ENCODE peak calls at places on chromosome 11, in six cellular contexts. D is stomach, B is ovary, T is transverse colon, W is tibial nerve, G is sigmoid colon. Z is an unnamed sample.

GRCh38 chr11:1832181-1832988 is 2.4 kb upstream of the SYT8 start:
- DNase-seq in D (peak; percentile 68), B (peak; percentile 62), T (peak; percentile 67), W (no peak), G (no peak), Z (no peak)

GRCh38 chr11:78425436-78425835 is 7.8 kb upstream of the GAB2 start:
- DNase-seq in D (no peak), B (no peak), T (no peak), W (no peak), G (no peak), Z (no peak)

GRCh38 chr11:73564903-73565302 is 33.0 kb downstream of the FAM168A start:
- DNase-seq in D (no peak), B (no peak), T (no peak), W (no peak), G (no peak), Z (no peak)

GRCh38 chr11:92276773-92277172 is 52.2 kb downstream of the FAT3 start:
- DNase-seq in D (no peak), B (no peak), T (no peak), W (no peak), G (no peak), Z (no peak)

GRCh38 chr11:28110108-28110838 is 2.1 kb downstream of the METTL15 start:
- DNase-seq in D (peak; percentile 77), B (peak; percentile 68), T (peak; percentile 76), W (peak; percentile 40), G (peak; percentile 86), Z (peak; percentile 90)

GRCh38 chr11:45091563-45092392 is 54.7 kb upstream of the PRDM11 start:
- DNase-seq in D (no peak), B (no peak), T (no peak), W (no peak), G (peak; percentile 55), Z (peak; percentile 73)

GRCh38 chr11:73306977-73307322 is 1.1 kb upstream of the ARHGEF17 start:
- DNase-seq in D (no peak), B (no peak), T (no peak), W (no peak), G (no peak), Z (no peak)

GRCh38 chr11:30730011-30730410 is 143.9 kb upstream of the MPPED2 start:
- DNase-seq in D (no peak), B (no peak), T (no peak), W (no peak), G (no peak), Z (no peak)

GRCh38 chr11:20362481-20362880 is 1.0 kb upstream of the HTATIP2 start:
- DNase-seq in D (no peak), B (no peak), T (no peak), W (no peak), G (no peak), Z (no peak)

GRCh38 chr11:75762885-75763284 is 5.7 kb upstream of the DGAT2 start:
- DNase-seq in D (no peak), B (no peak), T (no peak), W (no peak), G (no peak), Z (no peak)

GRCh38 chr11:84687433-84687832 is 939.7 kb downstream of the DLG2 start:
- DNase-seq in D (no peak), B (no peak), T (no peak), W (no peak), G (no peak), Z (no peak)

GRCh38 chr11:10758959-10759358 is 7.9 kb downstream of the CTR9 start:
- DNase-seq in D (no peak), B (no peak), T (no peak), W (no peak), G (no peak), Z (no peak)

GRCh38 chr11:54832676-54833075 is 126.0 kb downstream of the OR4A5 start:
- DNase-seq in D (no peak), B (no peak), T (no peak), W (no peak), G (peak; percentile 51), Z (no peak)

GRCh38 chr11:58907780-58908179 is 31.5 kb upstream of the GLYATL1 start:
- DNase-seq in D (no peak), B (no peak), T (no peak), W (no peak), G (no peak), Z (no peak)

GRCh38 chr11:19597194-19597593 is 115.4 kb upstream of the NAV2 start:
- DNase-seq in D (no peak), B (no peak), T (no peak), W (no peak), G (no peak), Z (no peak)

GRCh38 chr11:18844753-18845367 is 53.3 kb upstream of the PTPN5 start:
- DNase-seq in D (no peak), B (no peak), T (no peak), W (no peak), G (no peak), Z (no peak)

GRCh38 chr11:31445621-31446020 is 63.8 kb downstream of the IMMP1L start:
- DNase-seq in D (no peak), B (no peak), T (no peak), W (no peak), G (no peak), Z (no peak)

GRCh38 chr11:36945384-36945783 is 347.3 kb upstream of the RAG2 start:
- DNase-seq in D (no peak), B (no peak), T (no peak), W (no peak), G (no peak), Z (no peak)

GRCh38 chr11:33869511-33870422 is 22.1 kb downstream of the LMO2 start:
- DNase-seq in D (no peak), B (no peak), T (peak; percentile 24), W (no peak), G (no peak), Z (no peak)

GRCh38 chr11:85627332-85627997 is at the start of gene DLG2:
- DNase-seq in D (no peak), B (peak; percentile 56), T (no peak), W (no peak), G (no peak), Z (no peak)

GRCh38 chr11:125886997-125887372 is 483 bp upstream of the HYLS1 start:
- DNase-seq in D (no peak), B (peak; percentile 53), T (peak; percentile 34), W (no peak), G (peak; percentile 74), Z (peak; percentile 81)

GRCh38 chr11:125402436-125402835 is 93.6 kb downstream of the FEZ1 start:
- DNase-seq in D (no peak), B (no peak), T (no peak), W (no peak), G (no peak), Z (peak; percentile 26)

GRCh38 chr11:12625438-12626071 is 48.7 kb upstream of the TEAD1 start:
- DNase-seq in D (no peak), B (no peak), T (no peak), W (no peak), G (no peak), Z (no peak)
- TF ChIP-seq EP300 in D (no peak), B (no peak), T (no peak), W (no peak), G (no peak), Z (no peak)

GRCh38 chr11:7520011-7520942 is 6.5 kb downstream of the PPFIBP2 start:
- DNase-seq in D (no peak), B (no peak), T (no peak), W (no peak), G (no peak), Z (no peak)
- TF ChIP-seq POLR2A in D (no peak), B (no peak), T (no peak), W (no peak), G (no peak), Z (no peak)

GRCh38 chr11:130879836-130880235 is 36.4 kb downstream of the SNX19 start:
- DNase-seq in D (no peak), B (no peak), T (no peak), W (no peak), G (no peak), Z (no peak)
- H3K36me3 ChIP-seq in D (peaks cover 100% of the 10 kb centered on the region), B (no peaks in the 10 kb centered on the region), T (no peaks in the 10 kb centered on the region), W (peaks cover 92% of the 10 kb centered on the region), G (peaks cover 88% of the 10 kb centered on the region), Z (peaks cover 85% of the 10 kb centered on the region)

GRCh38 chr11:94759522-94759921 is 8.6 kb upstream of the AMOTL1 start:
- DNase-seq in D (no peak), B (no peak), T (no peak), W (no peak), G (no peak), Z (no peak)

GRCh38 chr11:94762208-94762607 is 5.9 kb upstream of the AMOTL1 start:
- DNase-seq in D (no peak), B (no peak), T (no peak), W (no peak), G (no peak), Z (no peak)

GRCh38 chr11:94758671-94759070 is 9.5 kb upstream of the AMOTL1 start:
- DNase-seq in D (no peak), B (no peak), T (no peak), W (no peak), G (no peak), Z (no peak)

GRCh38 chr11:94762995-94763394 is 5.2 kb upstream of the AMOTL1 start:
- DNase-seq in D (no peak), B (no peak), T (no peak), W (no peak), G (no peak), Z (no peak)

DNA sequence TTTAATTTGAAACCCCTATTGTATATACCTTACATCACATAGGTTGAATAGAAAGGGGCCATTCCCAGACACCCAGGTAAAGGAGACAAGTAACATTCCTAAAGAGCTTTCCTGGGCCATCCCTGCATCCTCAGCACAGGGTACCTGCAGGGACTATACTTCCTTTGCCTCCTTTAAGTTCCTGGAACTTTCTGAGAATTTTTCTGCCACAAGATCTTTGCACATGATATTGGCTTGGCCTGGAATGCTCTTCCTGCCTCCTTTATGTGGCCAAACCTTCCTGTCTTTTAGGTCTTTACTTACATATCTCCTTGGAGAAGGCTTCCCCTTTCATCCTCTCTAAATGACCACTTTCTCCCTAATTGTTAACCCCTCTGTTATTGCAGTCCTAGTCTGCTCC is 7.9 kb upstream of the AMOTL1 start:
- DNase-seq in D (no peak), B (no peak), T (no peak), W (no peak), G (no peak), Z (no peak)
- TF ChIP-seq EP300 in D (no peak), B (no peak), T (no peak), W (no peak), G (no peak), Z (no peak)

GRCh38 chr11:17077520-17078401 is at the start of gene RPS13:
- DNase-seq in D (peak; percentile 97), B (peak; percentile 94), T (peak; percentile 97), W (peak; percentile 91), G (peak; percentile 99), Z (peak; percentile 98)

GRCh38 chr11:17076517-17077239 is 789 bp downstream of the RPS13 start:
- DNase-seq in D (no peak), B (no peak), T (no peak), W (no peak), G (no peak), Z (no peak)

GRCh38 chr11:17075506-17075905 is 2.0 kb downstream of the RPS13 start:
- DNase-seq in D (no peak), B (no peak), T (no peak), W (no peak), G (no peak), Z (no peak)

GRCh38 chr11:17077240-17077519 is 287 bp downstream of the RPS13 start:
- DNase-seq in D (no peak), B (no peak), T (no peak), W (no peak), G (no peak), Z (no peak)

GRCh38 chr11:17073370-17074027 is 4.0 kb downstream of the RPS13 start:
- DNase-seq in D (no peak), B (no peak), T (no peak), W (no peak), G (no peak), Z (no peak)
- TF ChIP-seq POLR2A in D (no peak), B (no peak), T (no peak), W (no peak), G (no peak), Z (no peak)

Z was measured in suprapubic skin.